ENCODE peak calls at places on chromosome 10, in four cellular contexts. L, F, G and P are unnamed samples.

GRCh38 chr10:74051729-74052342 is 53.9 kb downstream of the VCL start:
- DNase-seq in F (no peak), G (no peak), L (no peak), P (no peak)

GRCh38 chr10:63593576-63593975 is 72.4 kb downstream of the REEP3 start:
- DNase-seq in G (no peak), F (no peak), L (no peak), P (no peak)

GRCh38 chr10:5555031-5555510 is 30.3 kb downstream of the CALML3 start:
- DNase-seq in L (no peak), F (no peak), G (no peak), P (no peak)

GRCh38 chr10:46525177-46525823 is 31.2 kb downstream of the GPRIN2 start:
- DNase-seq in L (no peak), F (no peak), G (no peak), P (no peak)

GRCh38 chr10:119724630-119725549 is 960 bp upstream of the INPP5F start:
- DNase-seq in F (no peak), G (no peak), L (peak; percentile 37), P (peak; percentile 32)

GRCh38 chr10:18087398-18087797 is 52.8 kb upstream of the CACNB2 start:
- DNase-seq in F (no peak), L (no peak), G (no peak), P (no peak)

GRCh38 chr10:60604356-60604755 is 173.9 kb upstream of the CDK1 start:
- DNase-seq in F (no peak), L (no peak), G (no peak), P (no peak)

GRCh38 chr10:100482181-100482833 is 19.5 kb downstream of the WNT8B start:
- DNase-seq in L (peak; percentile 52), G (no peak), F (peak; percentile 57), P (peak; percentile 58)

GRCh38 chr10:67629461-67629971 is 66.5 kb downstream of the CTNNA3 start:
- DNase-seq in L (no peak), F (no peak), G (peak; percentile 36), P (no peak)

GRCh38 chr10:122296363-122297120 is 25.4 kb downstream of the BTBD16 start:
- DNase-seq in L (no peak), G (peak; percentile 51), F (no peak), P (no peak)

GRCh38 chr10:46518028-46518725 is 38.3 kb downstream of the GPRIN2 start:
- DNase-seq in L (no peak), G (no peak), F (no peak), P (no peak)

GRCh38 chr10:78741541-78741940 is 327.2 kb upstream of the ZMIZ1 start:
- DNase-seq in L (no peak), G (no peak), F (no peak), P (no peak)

GRCh38 chr10:97475936-97476594 is 22.2 kb downstream of the MMS19 start:
- DNase-seq in F (no peak), G (no peak), L (no peak), P (no peak)

GRCh38 chr10:122152544-122152943 is 118.6 kb upstream of the BTBD16 start:
- DNase-seq in G (no peak), F (no peak), L (no peak), P (no peak)

GRCh38 chr10:126110434-126110833 is 214.1 kb downstream of the FANK1 start:
- DNase-seq in L (no peak), G (no peak), F (no peak), P (no peak)

GRCh38 chr10:81520688-81521087 is 354.3 kb upstream of the NRG3 start:
- DNase-seq in G (no peak), F (no peak), L (no peak), P (no peak)

GRCh38 chr10:122089343-122090015 is 100.5 kb downstream of the TACC2 start:
- DNase-seq in G (no peak), F (no peak), L (peak; percentile 20), P (no peak)

GRCh38 chr10:119333146-119333792 is 125.9 kb downstream of the GRK5 start:
- DNase-seq in L (no peak), F (no peak), G (no peak), P (no peak)

GRCh38 chr10:64379898-64380297 is 858.7 kb downstream of the REEP3 start:
- DNase-seq in L (peak; percentile 27), G (no peak), F (no peak), P (no peak)

GRCh38 chr10:57338823-57339558 is 928.7 kb downstream of the IPMK start:
- DNase-seq in G (peak; percentile 7), L (peak; percentile 45), F (peak; percentile 8), P (no peak)

GRCh38 chr10:62462456-62462855 is 88.3 kb downstream of the ZNF365 start:
- DNase-seq in L (no peak), F (no peak), G (no peak), P (no peak)

GRCh38 chr10:128522551-128523289 is 396.5 kb upstream of the MKI67 start:
- DNase-seq in L (no peak), G (no peak), F (no peak), P (no peak)

GRCh38 chr10:100901051-100901450 is 11.7 kb upstream of the SLF2 start:
- DNase-seq in F (no peak), G (no peak), L (no peak), P (no peak)

GRCh38 chr10:46092523-46093195 is 46.6 kb upstream of the MSMB start:
- DNase-seq in F (no peak), L (no peak), G (no peak), P (no peak)

GRCh38 chr10:75468612-75469011 is 37.2 kb downstream of the LRMDA start:
- DNase-seq in G (no peak), F (no peak), L (no peak), P (no peak)

GRCh38 chr10:97499561-97500296 is 1.0 kb downstream of the UBTD1 start:
- DNase-seq in F (no peak), G (no peak), L (no peak), P (no peak)

GRCh38 chr10:102670871-102671434 is 26.7 kb downstream of the TRIM8 start:
- DNase-seq in G (no peak), L (peak; percentile 51), F (no peak), P (no peak)

GRCh38 chr10:122363722-122364463 is 10.6 kb upstream of the PLEKHA1 start:
- DNase-seq in G (no peak), F (no peak), L (no peak), P (no peak)

GRCh38 chr10:44467900-44468299 is 83.0 kb upstream of the CXCL12 start:
- DNase-seq in L (no peak), F (no peak), G (no peak), P (no peak)

GRCh38 chr10:91536101-91536500 is 96.8 kb downstream of the PPP1R3C start:
- DNase-seq in F (no peak), G (no peak), L (no peak), P (no peak)

GRCh38 chr10:126013489-126014281 is 117.3 kb downstream of the FANK1 start:
- DNase-seq in G (no peak), F (no peak), L (no peak), P (no peak)

GRCh38 chr10:19904202-19904661 is 88.0 kb downstream of the PLXDC2 start:
- DNase-seq in G (peak; percentile 27), L (no peak), F (no peak), P (no peak)

GRCh38 chr10:86335831-86336230 is 30.8 kb downstream of the GRID1 start:
- DNase-seq in L (no peak), F (no peak), G (no peak), P (no peak)

GRCh38 chr10:114301177-114301576 is 62.1 kb downstream of the VWA2 start:
- DNase-seq in L (no peak), F (no peak), G (no peak), P (no peak)

GRCh38 chr10:71748671-71749191 is 24.6 kb downstream of the VSIR start:
- DNase-seq in L (no peak), F (peak; percentile 72), G (peak; percentile 58), P (peak; percentile 64)
- TF ChIP-seq POLR2A in L (no peak), F (no peak), G (peak; percentile 46), P (no peak)

GRCh38 chr10:23190872-23191763 is 994 bp upstream of the PTF1A start:
- DNase-seq in G (no peak), F (no peak), L (no peak), P (no peak)
- TF ChIP-seq TAF1 in G (no peak), F (no peak), L (no peak), P (no peak)

GRCh38 chr10:316390-316789 is 181.1 kb downstream of the ZMYND11 start:
- DNase-seq in L (no peak), G (no peak), F (no peak), P (no peak)

GRCh38 chr10:314381-314780 is 179.1 kb downstream of the ZMYND11 start:
- DNase-seq in G (no peak), L (no peak), F (no peak), P (no peak)

GRCh38 chr10:314871-315270 is 179.6 kb downstream of the ZMYND11 start:
- DNase-seq in F (no peak), L (no peak), G (no peak), P (no peak)

GRCh38 chr10:317926-318325 is 182.7 kb downstream of the ZMYND11 start:
- DNase-seq in F (no peak), L (no peak), G (no peak), P (no peak)

GRCh38 chr10:317219-317868 is 182.1 kb downstream of the ZMYND11 start:
- DNase-seq in F (peak; percentile 61), G (peak; percentile 82), L (no peak), P (peak; percentile 59)
- TF ChIP-seq POLR2AphosphoS5 in F (no peak), G (no peak), L (no peak), P (no peak)

DNA sequence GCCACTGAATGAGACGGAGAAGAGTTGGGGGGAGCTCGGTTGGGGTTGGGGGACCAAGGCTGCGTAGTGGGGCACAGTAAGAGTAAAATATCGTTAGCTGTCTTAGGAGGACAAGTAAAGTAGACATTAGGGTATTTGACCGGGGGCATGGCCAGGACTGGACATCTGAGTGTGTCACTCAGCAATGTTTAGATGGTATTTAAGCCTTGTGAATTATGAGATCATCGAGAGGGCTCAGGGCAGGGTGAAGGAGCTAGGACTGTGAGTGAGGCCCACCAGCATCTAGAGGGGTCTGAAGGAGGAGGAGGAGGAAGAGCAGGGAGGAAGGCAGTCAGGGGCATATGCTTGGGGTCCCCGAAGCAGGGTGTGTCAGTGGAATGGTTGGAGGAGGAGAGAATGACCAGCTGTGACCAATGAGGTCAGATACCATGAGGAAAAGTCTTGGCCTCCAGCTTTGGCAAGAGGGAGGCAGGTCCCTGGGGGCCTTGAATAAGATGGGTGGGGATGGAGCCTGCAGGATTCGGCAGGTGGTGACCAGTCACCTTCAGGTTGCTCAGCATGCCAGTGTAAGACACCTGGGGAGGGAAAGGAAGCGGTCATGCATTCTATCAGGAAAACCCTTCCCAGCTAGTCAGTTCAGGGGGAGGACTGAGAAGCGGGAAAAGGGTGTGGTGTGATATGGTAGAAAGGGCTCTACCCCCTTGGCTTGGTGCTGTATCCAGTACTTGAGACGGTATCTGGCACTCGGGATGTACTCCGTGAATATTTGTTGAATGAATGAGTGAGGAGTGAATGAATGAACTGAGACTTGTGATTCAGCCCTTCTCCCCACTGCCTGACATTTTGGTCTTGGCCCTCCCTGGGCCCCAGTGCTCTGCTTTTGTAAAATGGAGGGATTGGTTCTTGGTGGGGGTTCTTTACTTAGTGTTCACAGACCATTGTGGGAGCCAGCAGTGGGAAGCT is 34.8 kb upstream of the SH2D4B start:
- DNase-seq in F (no peak), L (no peak), G (no peak), P (no peak)
- TF ChIP-seq POLR2A in F (no peak), L (no peak), G (no peak), P (no peak)

DNA sequence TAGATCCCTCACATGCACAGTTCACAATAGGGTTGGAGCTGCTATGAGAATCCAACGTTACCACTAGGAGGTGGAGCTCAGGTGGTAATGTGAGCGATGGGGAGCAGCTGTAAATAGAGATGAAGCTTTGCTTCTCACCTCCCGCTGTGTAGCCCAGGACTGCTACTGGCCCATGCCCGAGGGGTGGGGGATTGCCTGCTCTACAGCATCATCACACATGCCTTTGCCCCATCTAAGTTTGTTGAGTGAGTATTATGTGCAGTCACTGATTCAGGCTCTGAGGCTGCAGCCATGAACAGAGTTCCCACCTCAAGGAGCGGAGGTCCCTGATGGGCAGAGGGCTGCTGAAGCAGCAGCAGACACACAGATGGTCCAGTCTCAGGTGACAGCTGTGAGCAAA is 94.1 kb downstream of the CHST15 start:
- DNase-seq in F (no peak), G (no peak), L (no peak), P (no peak)
- TF ChIP-seq TAF1 in F (no peak), G (no peak), L (no peak), P (no peak)